ENCODE peak calls at places on chromosomes 5 and 9, in four cellular contexts. Z is anterior cingulate cortex, A is fibroblast of pulmonary artery, K is fibroblast of mammary gland. I is an unnamed sample.
A peak's percentile ranks its signal among the peaks of the same experiment; 100 is the strongest.

GRCh38 chr5:58457040-58457439 is 2.8 kb downstream of the PLK2 start:
- DNase-seq in Z (no peak), A (peak; percentile 56), K (no peak), I (no peak)

GRCh38 chr5:65862384-65862783 is 64.0 kb upstream of the ERBIN start:
- DNase-seq in Z (no peak), A (no peak), K (no peak), I (no peak)

GRCh38 chr5:176818391-176819098 is 8.2 kb downstream of the UNC5A start:
- DNase-seq in Z (no peak), A (no peak), K (no peak), I (no peak)

GRCh38 chr9:19174127-19174921 is 47.0 kb upstream of the PLIN2 start:
- DNase-seq in Z (peak; percentile 4), A (peak; percentile 97), K (peak; percentile 98), I (peak; percentile 48)

GRCh38 chr9:13034696-13035006 is 244.8 kb downstream of the MPDZ start:
- DNase-seq in Z (no peak), A (no peak), K (no peak), I (no peak)

GRCh38 chr9:105357937-105358336 is 89.9 kb upstream of the FSD1L start:
- DNase-seq in Z (no peak), A (no peak), K (no peak), I (no peak)

GRCh38 chr9:37025381-37026084 is 8.5 kb downstream of the PAX5 start:
- DNase-seq in Z (no peak), A (no peak), K (no peak), I (no peak)

GRCh38 chr5:51472472-51472871 is 89.2 kb downstream of the ISL1 start:
- DNase-seq in Z (no peak), A (no peak), K (no peak), I (no peak)

GRCh38 chr9:106892632-106893031 is 29.7 kb downstream of the ZNF462 start:
- DNase-seq in Z (no peak), A (peak; percentile 96), K (peak; percentile 98), I (peak; percentile 98)

GRCh38 chr9:132210472-132211145 is 48.8 kb downstream of the NTNG2 start:
- DNase-seq in Z (no peak), A (no peak), K (peak; percentile 80), I (peak; percentile 23)